ENCODE peak calls at places on chromosomes 4 and X, in eight cellular contexts. One of them, this sample, is unnamed.

GRCh38 chr4:37748546-37748945 is 62.4 kb upstream of the RELL1 start:
- DNase-seq in type B pancreatic cell: no peak
- DNase-seq in H9: no peak
- DNase-seq in tibial nerve: no peak
- DNase-seq in AG04449: no peak
- DNase-seq in lower lobe of right lung: no peak
- DNase-seq in adrenal gland: no peak
- DNase-seq in Calu3: no peak
- DNase-seq in this sample: no peak

GRCh38 chrX:51893931-51894696 is 691 bp downstream of the MAGED1 start:
- DNase-seq in H9: no peak
- DNase-seq in lower lobe of right lung: no peak
- DNase-seq in type B pancreatic cell: no peak
- DNase-seq in tibial nerve: no peak
- DNase-seq in adrenal gland: peak
- DNase-seq in Calu3: peak
- DNase-seq in AG04449: no peak
- DNase-seq in this sample: no peak

GRCh38 chr4:41687971-41688370 is 60.6 kb downstream of the PHOX2B start:
- DNase-seq in lower lobe of right lung: no peak
- DNase-seq in Calu3: no peak
- DNase-seq in H9: no peak
- DNase-seq in tibial nerve: no peak
- DNase-seq in type B pancreatic cell: no peak
- DNase-seq in adrenal gland: peak
- DNase-seq in AG04449: no peak
- DNase-seq in this sample: no peak

GRCh38 chrX:15718283-15718970 is 19.6 kb upstream of the CA5B start:
- DNase-seq in lower lobe of right lung: no peak
- DNase-seq in tibial nerve: no peak
- DNase-seq in adrenal gland: no peak
- DNase-seq in H9: peak
- DNase-seq in Calu3: peak
- DNase-seq in AG04449: no peak
- DNase-seq in type B pancreatic cell: no peak
- DNase-seq in this sample: no peak

GRCh38 chr4:3418029-3418762 is 23.6 kb upstream of the HGFAC start:
- DNase-seq in tibial nerve: peak
- DNase-seq in Calu3: no peak
- DNase-seq in type B pancreatic cell: no peak
- DNase-seq in adrenal gland: no peak
- DNase-seq in AG04449: no peak
- DNase-seq in lower lobe of right lung: peak
- DNase-seq in H9: no peak
- DNase-seq in this sample: no peak

GRCh38 chrX:32825009-32825408 is 386.3 kb downstream of the DMD start:
- DNase-seq in adrenal gland: no peak
- DNase-seq in Calu3: no peak
- DNase-seq in AG04449: no peak
- DNase-seq in type B pancreatic cell: no peak
- DNase-seq in tibial nerve: no peak
- DNase-seq in H9: no peak
- DNase-seq in lower lobe of right lung: no peak
- DNase-seq in this sample: no peak

GRCh38 chrX:12610079-12610478 is 181.1 kb upstream of the PRPS2 start:
- DNase-seq in tibial nerve: no peak
- DNase-seq in H9: no peak
- DNase-seq in type B pancreatic cell: no peak
- DNase-seq in AG04449: peak
- DNase-seq in Calu3: peak
- DNase-seq in adrenal gland: no peak
- DNase-seq in lower lobe of right lung: no peak
- DNase-seq in this sample: no peak

GRCh38 chr4:70133473-70133872 is 20.6 kb upstream of the PRR27 start:
- DNase-seq in Calu3: no peak
- DNase-seq in tibial nerve: no peak
- DNase-seq in H9: no peak
- DNase-seq in lower lobe of right lung: no peak
- DNase-seq in type B pancreatic cell: no peak
- DNase-seq in adrenal gland: no peak
- DNase-seq in AG04449: no peak
- DNase-seq in this sample: no peak

GRCh38 chr4:118798658-118799057 is 37.3 kb downstream of the SEC24D start:
- DNase-seq in Calu3: no peak
- DNase-seq in adrenal gland: no peak
- DNase-seq in type B pancreatic cell: no peak
- DNase-seq in tibial nerve: no peak
- DNase-seq in H9: peak
- DNase-seq in AG04449: no peak
- DNase-seq in lower lobe of right lung: no peak
- DNase-seq in this sample: no peak

GRCh38 chr4:178681871-178682270 is 1239.6 kb upstream of the AGA start:
- DNase-seq in H9: no peak
- DNase-seq in type B pancreatic cell: no peak
- DNase-seq in adrenal gland: no peak
- DNase-seq in AG04449: no peak
- DNase-seq in Calu3: no peak
- DNase-seq in lower lobe of right lung: no peak
- DNase-seq in tibial nerve: no peak
- DNase-seq in this sample: no peak

GRCh38 chr4:107265859-107266258 is 229.7 kb upstream of the DKK2 start:
- DNase-seq in AG04449: no peak
- DNase-seq in type B pancreatic cell: no peak
- DNase-seq in Calu3: no peak
- DNase-seq in H9: no peak
- DNase-seq in tibial nerve: no peak
- DNase-seq in lower lobe of right lung: no peak
- DNase-seq in adrenal gland: no peak
- DNase-seq in this sample: no peak

GRCh38 chr4:7029921-7030320 is 13.3 kb upstream of the TADA2B start:
- DNase-seq in AG04449: no peak
- DNase-seq in adrenal gland: no peak
- DNase-seq in type B pancreatic cell: no peak
- DNase-seq in lower lobe of right lung: no peak
- DNase-seq in H9: no peak
- DNase-seq in tibial nerve: no peak
- DNase-seq in Calu3: no peak
- DNase-seq in this sample: no peak

GRCh38 chr4:14902337-14902736 is 99.9 kb upstream of the CPEB2 start:
- DNase-seq in Calu3: no peak
- DNase-seq in tibial nerve: no peak
- DNase-seq in AG04449: no peak
- DNase-seq in H9: no peak
- DNase-seq in type B pancreatic cell: no peak
- DNase-seq in lower lobe of right lung: no peak
- DNase-seq in adrenal gland: no peak
- DNase-seq in this sample: no peak

GRCh38 chr4:2059726-2060577 is 825 bp downstream of the NAT8L start:
- DNase-seq in H9: no peak
- DNase-seq in tibial nerve: no peak
- DNase-seq in Calu3: no peak
- DNase-seq in type B pancreatic cell: no peak
- DNase-seq in adrenal gland: no peak
- DNase-seq in lower lobe of right lung: peak
- DNase-seq in AG04449: no peak
- DNase-seq in this sample: peak

GRCh38 chr4:83217721-83218522 is 66.7 kb downstream of the COQ2 start:
- DNase-seq in type B pancreatic cell: no peak
- DNase-seq in AG04449: no peak
- DNase-seq in lower lobe of right lung: no peak
- DNase-seq in tibial nerve: no peak
- DNase-seq in H9: no peak
- DNase-seq in adrenal gland: no peak
- DNase-seq in Calu3: peak
- DNase-seq in this sample: no peak

GRCh38 chr4:73952352-73952751 is 29.5 kb downstream of the PF4 start:
- DNase-seq in type B pancreatic cell: no peak
- DNase-seq in AG04449: no peak
- DNase-seq in tibial nerve: no peak
- DNase-seq in adrenal gland: no peak
- DNase-seq in lower lobe of right lung: no peak
- DNase-seq in H9: no peak
- DNase-seq in Calu3: no peak
- DNase-seq in this sample: no peak

GRCh38 chr4:153676984-153677383 is 7.1 kb upstream of the TLR2 start:
- DNase-seq in Calu3: no peak
- DNase-seq in H9: no peak
- DNase-seq in type B pancreatic cell: no peak
- DNase-seq in adrenal gland: no peak
- DNase-seq in AG04449: peak
- DNase-seq in lower lobe of right lung: no peak
- DNase-seq in tibial nerve: no peak
- DNase-seq in this sample: no peak

GRCh38 chr4:15396157-15396800 is 31.6 kb upstream of the C1QTNF7 start:
- DNase-seq in AG04449: no peak
- DNase-seq in lower lobe of right lung: peak
- DNase-seq in adrenal gland: peak
- DNase-seq in Calu3: peak
- DNase-seq in H9: peak
- DNase-seq in type B pancreatic cell: no peak
- DNase-seq in tibial nerve: no peak
- DNase-seq in this sample: no peak

GRCh38 chr4:147583876-147584275 is 33.3 kb upstream of the TMEM184C start:
- DNase-seq in tibial nerve: no peak
- DNase-seq in AG04449: no peak
- DNase-seq in H9: no peak
- DNase-seq in type B pancreatic cell: no peak
- DNase-seq in Calu3: no peak
- DNase-seq in lower lobe of right lung: no peak
- DNase-seq in adrenal gland: no peak
- DNase-seq in this sample: no peak

GRCh38 chr4:77358315-77358928 is 201.4 kb downstream of the CCNG2 start:
- DNase-seq in H9: peak
- DNase-seq in type B pancreatic cell: no peak
- DNase-seq in adrenal gland: no peak
- DNase-seq in AG04449: no peak
- DNase-seq in Calu3: peak
- DNase-seq in tibial nerve: no peak
- DNase-seq in lower lobe of right lung: no peak
- DNase-seq in this sample: no peak

GRCh38 chr4:23717528-23718248 is 172.2 kb downstream of the PPARGC1A start:
- DNase-seq in lower lobe of right lung: no peak
- DNase-seq in Calu3: no peak
- DNase-seq in tibial nerve: no peak
- DNase-seq in adrenal gland: peak
- DNase-seq in H9: no peak
- DNase-seq in AG04449: no peak
- DNase-seq in type B pancreatic cell: no peak
- DNase-seq in this sample: no peak

GRCh38 chr4:32864713-32865351 is 2144.7 kb downstream of the PCDH7 start:
- DNase-seq in type B pancreatic cell: no peak
- DNase-seq in Calu3: no peak
- DNase-seq in adrenal gland: no peak
- DNase-seq in tibial nerve: no peak
- DNase-seq in lower lobe of right lung: no peak
- DNase-seq in AG04449: no peak
- DNase-seq in H9: no peak
- DNase-seq in this sample: no peak

GRCh38 chrX:19981987-19982386 is 8.9 kb downstream of the BCLAF3 start:
- DNase-seq in AG04449: no peak
- DNase-seq in lower lobe of right lung: no peak
- DNase-seq in type B pancreatic cell: no peak
- DNase-seq in tibial nerve: no peak
- DNase-seq in H9: no peak
- DNase-seq in adrenal gland: no peak
- DNase-seq in Calu3: no peak
- DNase-seq in this sample: no peak

GRCh38 chrX:107775000-107775733 is 420 bp downstream of the TSC22D3 start:
- DNase-seq in H9: no peak
- DNase-seq in tibial nerve: no peak
- DNase-seq in lower lobe of right lung: no peak
- DNase-seq in AG04449: no peak
- DNase-seq in adrenal gland: no peak
- DNase-seq in Calu3: no peak
- DNase-seq in type B pancreatic cell: no peak
- DNase-seq in this sample: no peak

GRCh38 chr4:114250439-114250891 is 271.0 kb upstream of the ARSJ start:
- DNase-seq in tibial nerve: no peak
- DNase-seq in AG04449: no peak
- DNase-seq in adrenal gland: no peak
- DNase-seq in H9: no peak
- DNase-seq in lower lobe of right lung: no peak
- DNase-seq in type B pancreatic cell: no peak
- DNase-seq in Calu3: no peak
- DNase-seq in this sample: no peak

GRCh38 chrX:48493890-48494364 is 14.9 kb upstream of the PORCN start:
- DNase-seq in H9: peak
- DNase-seq in tibial nerve: no peak
- DNase-seq in type B pancreatic cell: no peak
- DNase-seq in AG04449: no peak
- DNase-seq in adrenal gland: peak
- DNase-seq in Calu3: peak
- DNase-seq in lower lobe of right lung: no peak
- DNase-seq in this sample: peak
- TF ChIP-seq CTCF in H9: peak
- TF ChIP-seq CTCF in tibial nerve: no peak
- TF ChIP-seq CTCF in type B pancreatic cell: peak
- TF ChIP-seq CTCF in AG04449: peak
- TF ChIP-seq CTCF in adrenal gland: peak
- TF ChIP-seq CTCF in Calu3: peak
- TF ChIP-seq CTCF in lower lobe of right lung: no peak
- TF ChIP-seq CTCF in this sample: no peak

GRCh38 chrX:79268788-79269187 is 98.3 kb downstream of the ITM2A start:
- DNase-seq in Calu3: no peak
- DNase-seq in adrenal gland: no peak
- DNase-seq in type B pancreatic cell: no peak
- DNase-seq in H9: no peak
- DNase-seq in AG04449: no peak
- DNase-seq in lower lobe of right lung: no peak
- DNase-seq in tibial nerve: no peak
- DNase-seq in this sample: no peak
- TF ChIP-seq CTCF in Calu3: no peak
- TF ChIP-seq CTCF in adrenal gland: no peak
- TF ChIP-seq CTCF in type B pancreatic cell: no peak
- TF ChIP-seq CTCF in H9: no peak
- TF ChIP-seq CTCF in AG04449: no peak
- TF ChIP-seq CTCF in lower lobe of right lung: no peak
- TF ChIP-seq CTCF in tibial nerve: no peak
- TF ChIP-seq CTCF in this sample: no peak

GRCh38 chr4:99885063-99885664 is 9.1 kb downstream of the LAMTOR3 start:
- DNase-seq in H9: no peak
- DNase-seq in adrenal gland: no peak
- DNase-seq in tibial nerve: no peak
- DNase-seq in type B pancreatic cell: no peak
- DNase-seq in Calu3: peak
- DNase-seq in AG04449: no peak
- DNase-seq in lower lobe of right lung: no peak
- DNase-seq in this sample: no peak
- TF ChIP-seq CTCF in H9: peak
- TF ChIP-seq CTCF in adrenal gland: peak
- TF ChIP-seq CTCF in tibial nerve: peak
- TF ChIP-seq CTCF in type B pancreatic cell: peak
- TF ChIP-seq CTCF in Calu3: no peak
- TF ChIP-seq CTCF in AG04449: peak
- TF ChIP-seq CTCF in lower lobe of right lung: peak
- TF ChIP-seq CTCF in this sample: no peak

DNA sequence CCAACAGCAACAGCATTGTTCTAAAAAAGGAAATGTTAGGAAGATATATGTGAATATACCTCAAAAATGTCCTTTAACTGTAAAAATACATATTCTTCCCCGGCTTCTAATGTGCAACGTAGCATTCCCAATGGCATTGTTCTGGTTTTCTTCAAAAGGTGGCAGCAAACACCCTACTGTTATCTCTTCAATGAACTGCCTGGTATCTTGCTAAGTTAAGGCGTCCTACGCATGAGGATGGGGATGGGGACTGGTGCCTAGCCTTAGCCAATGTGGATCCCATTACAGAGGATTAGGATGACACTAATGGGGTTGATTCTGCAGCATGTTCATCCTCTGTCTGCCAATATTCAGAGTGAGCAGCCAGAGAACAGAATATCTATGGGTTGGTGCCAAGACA is 334.9 kb upstream of the ADGRL3 start:
- DNase-seq in type B pancreatic cell: no peak
- DNase-seq in Calu3: no peak
- DNase-seq in AG04449: no peak
- DNase-seq in H9: peak
- DNase-seq in tibial nerve: no peak
- DNase-seq in adrenal gland: no peak
- DNase-seq in lower lobe of right lung: no peak
- DNase-seq in this sample: no peak
- TF ChIP-seq CTCF in type B pancreatic cell: peak
- TF ChIP-seq CTCF in Calu3: no peak
- TF ChIP-seq CTCF in AG04449: no peak
- TF ChIP-seq CTCF in H9: peak
- TF ChIP-seq CTCF in tibial nerve: no peak
- TF ChIP-seq CTCF in adrenal gland: no peak
- TF ChIP-seq CTCF in lower lobe of right lung: peak
- TF ChIP-seq CTCF in this sample: no peak